ENCODE peak calls at places on chromosomes 16 and 17, in five cellular contexts. V is NAMALWA; W is stimulated activated CD8-positive, alpha-beta memory T cell treated with anti-CD3 and anti-CD28 coated beads, Interleukin-4, amount 100 ng/mL, for 1 hour; O is MV-4-11; X is foreskin keratinocyte. B is an unnamed sample.

GRCh38 chr16:19104591-19104990 is 9.2 kb upstream of the ITPRIPL2 start:
- DNase-seq in V (no peak), X (no peak), O (no peak), W (no peak), B (no peak)

GRCh38 chr17:63349478-63350000 is 96.6 kb downstream of the CYB561 start:
- DNase-seq in V (no peak), O (no peak), X (no peak), W (no peak), B (no peak)

GRCh38 chr16:67869653-67870052 is 3.2 kb upstream of the EDC4 start:
- DNase-seq in X (no peak), V (no peak), O (no peak), W (no peak), B (no peak)

GRCh38 chr17:72258711-72259110 is 137.9 kb downstream of the SOX9 start:
- DNase-seq in X (no peak), O (no peak), W (no peak), V (no peak), B (no peak)

GRCh38 chr17:69223809-69224208 is 4.8 kb downstream of the ABCA10 start:
- DNase-seq in W (no peak), V (no peak), O (no peak), X (no peak), B (no peak)

GRCh38 chr16:89358030-89359005 is 132.0 kb downstream of the ANKRD11 start:
- DNase-seq in W (no peak), V (peak; percentile 75), O (peak; percentile 76), X (no peak), B (no peak)

GRCh38 chr17:17051380-17051779 is 9.1 kb downstream of the MPRIP start:
- DNase-seq in X (no peak), W (no peak), O (no peak), V (no peak), B (no peak)

GRCh38 chr17:70169707-70170597 is 620 bp downstream of the KCNJ2 start:
- DNase-seq in O (peak; percentile 52), V (no peak), W (no peak), X (no peak), B (no peak)

GRCh38 chr17:34305606-34306005 is 13.6 kb upstream of the CCL8 start:
- DNase-seq in X (no peak), W (no peak), V (no peak), O (no peak), B (no peak)

GRCh38 chr17:34579017-34579946 is at the start of gene TMEM132E:
- DNase-seq in O (no peak), W (no peak), V (no peak), X (no peak), B (no peak)

GRCh38 chr16:81505011-81505660 is 60.5 kb downstream of the CMIP start:
- DNase-seq in O (peak; percentile 92), V (peak; percentile 17), X (peak; percentile 80), W (no peak), B (peak; percentile 83)

GRCh38 chr17:2594657-2595085 is 1.2 kb downstream of the PAFAH1B1 start:
- DNase-seq in O (no peak), V (peak; percentile 32), X (no peak), W (no peak), B (no peak)

GRCh38 chr16:70650216-70650615 is 3.9 kb downstream of the IL34 start:
- DNase-seq in X (no peak), W (no peak), V (no peak), O (no peak), B (no peak)

GRCh38 chr16:66903544-66904427 is 14.9 kb downstream of the CDH16 start:
- DNase-seq in O (no peak), V (no peak), X (no peak), W (no peak), B (no peak)

GRCh38 chr16:53844796-53845195 is 140.8 kb downstream of the FTO start:
- DNase-seq in O (no peak), X (no peak), W (no peak), V (no peak), B (no peak)

GRCh38 chr16:48435906-48436305 is 50.7 kb upstream of the SIAH1 start:
- DNase-seq in O (no peak), V (no peak), W (no peak), X (no peak), B (no peak)